ENCODE peak calls at places on chromosomes 16 and 17, in seven cellular contexts. One of them, this sample, is unnamed.

GRCh38 chr16:10647721-10648296 is 46.9 kb downstream of the TEKT5 start:
- DNase-seq in stimulated activated CD4-positive, alpha-beta T cell treated with anti-CD3 and anti-CD28 coated beads, TNF-alpha, amount 100 ng/mL, for 1 hour: no peak
- DNase-seq in NCI-H146: no peak
- DNase-seq in SK-N-MC: no peak
- DNase-seq in mucosa of gallbladder: no peak
- DNase-seq in cardiac muscle cell: no peak
- DNase-seq in psoas muscle: no peak
- DNase-seq in this sample: no peak

GRCh38 chr17:33948299-33948698 is 306.8 kb upstream of the CCL2 start:
- DNase-seq in stimulated activated CD4-positive, alpha-beta T cell treated with anti-CD3 and anti-CD28 coated beads, TNF-alpha, amount 100 ng/mL, for 1 hour: no peak
- DNase-seq in NCI-H146: no peak
- DNase-seq in SK-N-MC: no peak
- DNase-seq in mucosa of gallbladder: no peak
- DNase-seq in cardiac muscle cell: no peak
- DNase-seq in psoas muscle: no peak
- DNase-seq in this sample: no peak

GRCh38 chr17:74690409-74690825 is 22.3 kb downstream of the CD300LF start:
- DNase-seq in stimulated activated CD4-positive, alpha-beta T cell treated with anti-CD3 and anti-CD28 coated beads, TNF-alpha, amount 100 ng/mL, for 1 hour: no peak
- DNase-seq in NCI-H146: no peak
- DNase-seq in SK-N-MC: no peak
- DNase-seq in mucosa of gallbladder: no peak
- DNase-seq in cardiac muscle cell: no peak
- DNase-seq in psoas muscle: no peak
- DNase-seq in this sample: no peak

GRCh38 chr17:50556803-50557202 is 3.7 kb upstream of the CACNA1G start:
- DNase-seq in stimulated activated CD4-positive, alpha-beta T cell treated with anti-CD3 and anti-CD28 coated beads, TNF-alpha, amount 100 ng/mL, for 1 hour: no peak
- DNase-seq in NCI-H146: no peak
- DNase-seq in SK-N-MC: no peak
- DNase-seq in mucosa of gallbladder: no peak
- DNase-seq in cardiac muscle cell: no peak
- DNase-seq in psoas muscle: no peak
- DNase-seq in this sample: no peak

GRCh38 chr17:49104511-49105074 is 28.0 kb upstream of the B4GALNT2 start:
- DNase-seq in stimulated activated CD4-positive, alpha-beta T cell treated with anti-CD3 and anti-CD28 coated beads, TNF-alpha, amount 100 ng/mL, for 1 hour: no peak
- DNase-seq in NCI-H146: no peak
- DNase-seq in SK-N-MC: no peak
- DNase-seq in mucosa of gallbladder: no peak
- DNase-seq in cardiac muscle cell: no peak
- DNase-seq in psoas muscle: no peak
- DNase-seq in this sample: no peak

GRCh38 chr16:56005958-56006357 is 130.8 kb upstream of the CES5A start:
- DNase-seq in stimulated activated CD4-positive, alpha-beta T cell treated with anti-CD3 and anti-CD28 coated beads, TNF-alpha, amount 100 ng/mL, for 1 hour: no peak
- DNase-seq in NCI-H146: no peak
- DNase-seq in SK-N-MC: no peak
- DNase-seq in mucosa of gallbladder: no peak
- DNase-seq in cardiac muscle cell: no peak
- DNase-seq in psoas muscle: no peak
- DNase-seq in this sample: no peak

GRCh38 chr17:7357381-7357780 is 2.4 kb downstream of the TMEM95 start:
- DNase-seq in stimulated activated CD4-positive, alpha-beta T cell treated with anti-CD3 and anti-CD28 coated beads, TNF-alpha, amount 100 ng/mL, for 1 hour: no peak
- DNase-seq in NCI-H146: no peak
- DNase-seq in SK-N-MC: no peak
- DNase-seq in mucosa of gallbladder: no peak
- DNase-seq in cardiac muscle cell: no peak
- DNase-seq in psoas muscle: no peak
- DNase-seq in this sample: no peak

GRCh38 chr17:59010026-59010425 is 96.7 kb downstream of the TRIM37 start:
- DNase-seq in stimulated activated CD4-positive, alpha-beta T cell treated with anti-CD3 and anti-CD28 coated beads, TNF-alpha, amount 100 ng/mL, for 1 hour: no peak
- DNase-seq in NCI-H146: no peak
- DNase-seq in SK-N-MC: no peak
- DNase-seq in mucosa of gallbladder: no peak
- DNase-seq in cardiac muscle cell: no peak
- DNase-seq in psoas muscle: no peak
- DNase-seq in this sample: no peak

GRCh38 chr17:8019161-8019560 is 16.7 kb downstream of the GUCY2D start:
- DNase-seq in stimulated activated CD4-positive, alpha-beta T cell treated with anti-CD3 and anti-CD28 coated beads, TNF-alpha, amount 100 ng/mL, for 1 hour: no peak
- DNase-seq in NCI-H146: no peak
- DNase-seq in SK-N-MC: no peak
- DNase-seq in mucosa of gallbladder: no peak
- DNase-seq in cardiac muscle cell: no peak
- DNase-seq in psoas muscle: no peak
- DNase-seq in this sample: no peak

GRCh38 chr17:75152971-75153853 is 1.1 kb downstream of the JPT1 start:
- DNase-seq in stimulated activated CD4-positive, alpha-beta T cell treated with anti-CD3 and anti-CD28 coated beads, TNF-alpha, amount 100 ng/mL, for 1 hour: no peak
- DNase-seq in NCI-H146: peak
- DNase-seq in SK-N-MC: no peak
- DNase-seq in mucosa of gallbladder: peak
- DNase-seq in cardiac muscle cell: peak
- DNase-seq in psoas muscle: no peak
- DNase-seq in this sample: peak

GRCh38 chr17:48728232-48729231 is at the start of gene HOXB13:
- DNase-seq in stimulated activated CD4-positive, alpha-beta T cell treated with anti-CD3 and anti-CD28 coated beads, TNF-alpha, amount 100 ng/mL, for 1 hour: no peak
- DNase-seq in NCI-H146: no peak
- DNase-seq in SK-N-MC: peak
- DNase-seq in mucosa of gallbladder: no peak
- DNase-seq in cardiac muscle cell: peak
- DNase-seq in psoas muscle: no peak
- DNase-seq in this sample: peak

GRCh38 chr17:17698869-17699351 is 17.7 kb downstream of the RAI1 start:
- DNase-seq in stimulated activated CD4-positive, alpha-beta T cell treated with anti-CD3 and anti-CD28 coated beads, TNF-alpha, amount 100 ng/mL, for 1 hour: no peak
- DNase-seq in NCI-H146: no peak
- DNase-seq in SK-N-MC: no peak
- DNase-seq in mucosa of gallbladder: peak
- DNase-seq in cardiac muscle cell: no peak
- DNase-seq in psoas muscle: no peak
- DNase-seq in this sample: no peak

GRCh38 chr17:81510798-81511549 is 1.6 kb downstream of the ACTG1 start:
- DNase-seq in stimulated activated CD4-positive, alpha-beta T cell treated with anti-CD3 and anti-CD28 coated beads, TNF-alpha, amount 100 ng/mL, for 1 hour: no peak
- DNase-seq in NCI-H146: peak
- DNase-seq in SK-N-MC: no peak
- DNase-seq in mucosa of gallbladder: no peak
- DNase-seq in cardiac muscle cell: peak
- DNase-seq in psoas muscle: no peak
- DNase-seq in this sample: no peak

GRCh38 chr16:19938536-19938935 is 53.9 kb upstream of the GPRC5B start:
- DNase-seq in stimulated activated CD4-positive, alpha-beta T cell treated with anti-CD3 and anti-CD28 coated beads, TNF-alpha, amount 100 ng/mL, for 1 hour: no peak
- DNase-seq in NCI-H146: no peak
- DNase-seq in SK-N-MC: no peak
- DNase-seq in mucosa of gallbladder: no peak
- DNase-seq in cardiac muscle cell: no peak
- DNase-seq in psoas muscle: no peak
- DNase-seq in this sample: no peak

GRCh38 chr17:41069031-41069430 is 3.4 kb upstream of the KRTAP2-4 start:
- DNase-seq in stimulated activated CD4-positive, alpha-beta T cell treated with anti-CD3 and anti-CD28 coated beads, TNF-alpha, amount 100 ng/mL, for 1 hour: no peak
- DNase-seq in NCI-H146: no peak
- DNase-seq in SK-N-MC: no peak
- DNase-seq in mucosa of gallbladder: no peak
- DNase-seq in cardiac muscle cell: no peak
- DNase-seq in psoas muscle: no peak
- DNase-seq in this sample: no peak

GRCh38 chr16:89057738-89058137 is 35.9 kb upstream of the ACSF3 start:
- DNase-seq in stimulated activated CD4-positive, alpha-beta T cell treated with anti-CD3 and anti-CD28 coated beads, TNF-alpha, amount 100 ng/mL, for 1 hour: no peak
- DNase-seq in NCI-H146: no peak
- DNase-seq in SK-N-MC: no peak
- DNase-seq in mucosa of gallbladder: no peak
- DNase-seq in cardiac muscle cell: no peak
- DNase-seq in psoas muscle: no peak
- DNase-seq in this sample: no peak

GRCh38 chr16:77660311-77660710 is 62.0 kb upstream of the NUDT7 start:
- DNase-seq in stimulated activated CD4-positive, alpha-beta T cell treated with anti-CD3 and anti-CD28 coated beads, TNF-alpha, amount 100 ng/mL, for 1 hour: no peak
- DNase-seq in NCI-H146: peak
- DNase-seq in SK-N-MC: no peak
- DNase-seq in mucosa of gallbladder: no peak
- DNase-seq in cardiac muscle cell: peak
- DNase-seq in psoas muscle: no peak
- DNase-seq in this sample: no peak

GRCh38 chr17:80760501-80760900 is 215.9 kb downstream of the RPTOR start:
- DNase-seq in stimulated activated CD4-positive, alpha-beta T cell treated with anti-CD3 and anti-CD28 coated beads, TNF-alpha, amount 100 ng/mL, for 1 hour: no peak
- DNase-seq in NCI-H146: peak
- DNase-seq in SK-N-MC: no peak
- DNase-seq in mucosa of gallbladder: peak
- DNase-seq in cardiac muscle cell: no peak
- DNase-seq in psoas muscle: no peak
- DNase-seq in this sample: peak

GRCh38 chr17:56880133-56880532 is 33.7 kb downstream of the TRIM25 start:
- DNase-seq in stimulated activated CD4-positive, alpha-beta T cell treated with anti-CD3 and anti-CD28 coated beads, TNF-alpha, amount 100 ng/mL, for 1 hour: no peak
- DNase-seq in NCI-H146: no peak
- DNase-seq in SK-N-MC: no peak
- DNase-seq in mucosa of gallbladder: no peak
- DNase-seq in cardiac muscle cell: no peak
- DNase-seq in psoas muscle: no peak
- DNase-seq in this sample: no peak

GRCh38 chr17:30244853-30245385 is 9.4 kb upstream of the SLC6A4 start:
- DNase-seq in stimulated activated CD4-positive, alpha-beta T cell treated with anti-CD3 and anti-CD28 coated beads, TNF-alpha, amount 100 ng/mL, for 1 hour: no peak
- DNase-seq in NCI-H146: no peak
- DNase-seq in SK-N-MC: no peak
- DNase-seq in mucosa of gallbladder: no peak
- DNase-seq in cardiac muscle cell: no peak
- DNase-seq in psoas muscle: no peak
- DNase-seq in this sample: no peak

GRCh38 chr17:48541574-48542113 is 3.3 kb downstream of the HOXB2 start:
- DNase-seq in stimulated activated CD4-positive, alpha-beta T cell treated with anti-CD3 and anti-CD28 coated beads, TNF-alpha, amount 100 ng/mL, for 1 hour: peak
- DNase-seq in NCI-H146: peak
- DNase-seq in SK-N-MC: no peak
- DNase-seq in mucosa of gallbladder: peak
- DNase-seq in cardiac muscle cell: peak
- DNase-seq in psoas muscle: peak
- DNase-seq in this sample: no peak

GRCh38 chr17:38898812-38899348 is 26.5 kb upstream of the LASP1NB start:
- DNase-seq in stimulated activated CD4-positive, alpha-beta T cell treated with anti-CD3 and anti-CD28 coated beads, TNF-alpha, amount 100 ng/mL, for 1 hour: peak
- DNase-seq in NCI-H146: no peak
- DNase-seq in SK-N-MC: no peak
- DNase-seq in mucosa of gallbladder: peak
- DNase-seq in cardiac muscle cell: peak
- DNase-seq in psoas muscle: peak
- DNase-seq in this sample: no peak

GRCh38 chr16:55021595-55022475 is 91.2 kb downstream of the IRX5 start:
- DNase-seq in stimulated activated CD4-positive, alpha-beta T cell treated with anti-CD3 and anti-CD28 coated beads, TNF-alpha, amount 100 ng/mL, for 1 hour: no peak
- DNase-seq in NCI-H146: peak
- DNase-seq in SK-N-MC: no peak
- DNase-seq in mucosa of gallbladder: no peak
- DNase-seq in cardiac muscle cell: peak
- DNase-seq in psoas muscle: no peak
- DNase-seq in this sample: peak

GRCh38 chr16:51365715-51366114 is 214.6 kb upstream of the SALL1 start:
- DNase-seq in stimulated activated CD4-positive, alpha-beta T cell treated with anti-CD3 and anti-CD28 coated beads, TNF-alpha, amount 100 ng/mL, for 1 hour: no peak
- DNase-seq in NCI-H146: no peak
- DNase-seq in SK-N-MC: no peak
- DNase-seq in mucosa of gallbladder: no peak
- DNase-seq in cardiac muscle cell: no peak
- DNase-seq in psoas muscle: no peak
- DNase-seq in this sample: no peak

GRCh38 chr17:75996665-75997590 is 3.7 kb upstream of the CDK3 start:
- DNase-seq in stimulated activated CD4-positive, alpha-beta T cell treated with anti-CD3 and anti-CD28 coated beads, TNF-alpha, amount 100 ng/mL, for 1 hour: no peak
- DNase-seq in NCI-H146: no peak
- DNase-seq in SK-N-MC: no peak
- DNase-seq in mucosa of gallbladder: peak
- DNase-seq in cardiac muscle cell: peak
- DNase-seq in psoas muscle: no peak
- DNase-seq in this sample: peak

GRCh38 chr17:19410875-19411291 is at the start of gene RNF112:
- DNase-seq in stimulated activated CD4-positive, alpha-beta T cell treated with anti-CD3 and anti-CD28 coated beads, TNF-alpha, amount 100 ng/mL, for 1 hour: no peak
- DNase-seq in NCI-H146: peak
- DNase-seq in SK-N-MC: no peak
- DNase-seq in mucosa of gallbladder: peak
- DNase-seq in cardiac muscle cell: peak
- DNase-seq in psoas muscle: peak
- DNase-seq in this sample: no peak

GRCh38 chr17:17108681-17109049 is 66.4 kb downstream of the MPRIP start:
- DNase-seq in stimulated activated CD4-positive, alpha-beta T cell treated with anti-CD3 and anti-CD28 coated beads, TNF-alpha, amount 100 ng/mL, for 1 hour: no peak
- DNase-seq in NCI-H146: no peak
- DNase-seq in SK-N-MC: no peak
- DNase-seq in mucosa of gallbladder: peak
- DNase-seq in cardiac muscle cell: no peak
- DNase-seq in psoas muscle: no peak
- DNase-seq in this sample: no peak

GRCh38 chr17:82386881-82387498 is 15.4 kb downstream of the UTS2R start:
- DNase-seq in stimulated activated CD4-positive, alpha-beta T cell treated with anti-CD3 and anti-CD28 coated beads, TNF-alpha, amount 100 ng/mL, for 1 hour: no peak
- DNase-seq in NCI-H146: no peak
- DNase-seq in SK-N-MC: no peak
- DNase-seq in mucosa of gallbladder: no peak
- DNase-seq in cardiac muscle cell: no peak
- DNase-seq in psoas muscle: no peak
- DNase-seq in this sample: no peak

GRCh38 chr16:84501077-84501735 is 3.3 kb downstream of the MEAK7 start:
- DNase-seq in stimulated activated CD4-positive, alpha-beta T cell treated with anti-CD3 and anti-CD28 coated beads, TNF-alpha, amount 100 ng/mL, for 1 hour: no peak
- DNase-seq in NCI-H146: no peak
- DNase-seq in SK-N-MC: no peak
- DNase-seq in mucosa of gallbladder: no peak
- DNase-seq in cardiac muscle cell: peak
- DNase-seq in psoas muscle: no peak
- DNase-seq in this sample: peak

GRCh38 chr17:47685556-47686275 is 8.2 kb upstream of the TBKBP1 start:
- DNase-seq in stimulated activated CD4-positive, alpha-beta T cell treated with anti-CD3 and anti-CD28 coated beads, TNF-alpha, amount 100 ng/mL, for 1 hour: no peak
- DNase-seq in NCI-H146: no peak
- DNase-seq in SK-N-MC: no peak
- DNase-seq in mucosa of gallbladder: no peak
- DNase-seq in cardiac muscle cell: no peak
- DNase-seq in psoas muscle: no peak
- DNase-seq in this sample: no peak

GRCh38 chr16:19912445-19913305 is 28.0 kb upstream of the GPRC5B start:
- DNase-seq in stimulated activated CD4-positive, alpha-beta T cell treated with anti-CD3 and anti-CD28 coated beads, TNF-alpha, amount 100 ng/mL, for 1 hour: no peak
- DNase-seq in NCI-H146: peak
- DNase-seq in SK-N-MC: no peak
- DNase-seq in mucosa of gallbladder: no peak
- DNase-seq in cardiac muscle cell: peak
- DNase-seq in psoas muscle: no peak
- DNase-seq in this sample: no peak

GRCh38 chr16:12146966-12147365 is 170.4 kb downstream of the SNX29 start:
- DNase-seq in stimulated activated CD4-positive, alpha-beta T cell treated with anti-CD3 and anti-CD28 coated beads, TNF-alpha, amount 100 ng/mL, for 1 hour: no peak
- DNase-seq in NCI-H146: no peak
- DNase-seq in SK-N-MC: no peak
- DNase-seq in mucosa of gallbladder: no peak
- DNase-seq in cardiac muscle cell: no peak
- DNase-seq in psoas muscle: no peak
- DNase-seq in this sample: no peak

GRCh38 chr17:80861892-80862291 is 129.7 kb upstream of the CHMP6 start:
- DNase-seq in stimulated activated CD4-positive, alpha-beta T cell treated with anti-CD3 and anti-CD28 coated beads, TNF-alpha, amount 100 ng/mL, for 1 hour: peak
- DNase-seq in NCI-H146: peak
- DNase-seq in SK-N-MC: no peak
- DNase-seq in mucosa of gallbladder: no peak
- DNase-seq in cardiac muscle cell: peak
- DNase-seq in psoas muscle: no peak
- DNase-seq in this sample: no peak

GRCh38 chr17:62727916-62728672 is 80.0 kb downstream of the MARCHF10 start:
- DNase-seq in stimulated activated CD4-positive, alpha-beta T cell treated with anti-CD3 and anti-CD28 coated beads, TNF-alpha, amount 100 ng/mL, for 1 hour: no peak
- DNase-seq in NCI-H146: peak
- DNase-seq in SK-N-MC: no peak
- DNase-seq in mucosa of gallbladder: no peak
- DNase-seq in cardiac muscle cell: no peak
- DNase-seq in psoas muscle: no peak
- DNase-seq in this sample: no peak

GRCh38 chr17:3965123-3965800 is 1.0 kb upstream of the ATP2A3 start:
- DNase-seq in stimulated activated CD4-positive, alpha-beta T cell treated with anti-CD3 and anti-CD28 coated beads, TNF-alpha, amount 100 ng/mL, for 1 hour: peak
- DNase-seq in NCI-H146: peak
- DNase-seq in SK-N-MC: no peak
- DNase-seq in mucosa of gallbladder: peak
- DNase-seq in cardiac muscle cell: peak
- DNase-seq in psoas muscle: no peak
- DNase-seq in this sample: peak

GRCh38 chr17:75396781-75397180 is 8.7 kb downstream of the GRB2 start:
- DNase-seq in stimulated activated CD4-positive, alpha-beta T cell treated with anti-CD3 and anti-CD28 coated beads, TNF-alpha, amount 100 ng/mL, for 1 hour: no peak
- DNase-seq in NCI-H146: no peak
- DNase-seq in SK-N-MC: no peak
- DNase-seq in mucosa of gallbladder: no peak
- DNase-seq in cardiac muscle cell: no peak
- DNase-seq in psoas muscle: no peak
- DNase-seq in this sample: no peak

GRCh38 chr17:14019186-14019956 is 49.9 kb upstream of the COX10 start:
- DNase-seq in stimulated activated CD4-positive, alpha-beta T cell treated with anti-CD3 and anti-CD28 coated beads, TNF-alpha, amount 100 ng/mL, for 1 hour: no peak
- DNase-seq in NCI-H146: no peak
- DNase-seq in SK-N-MC: no peak
- DNase-seq in mucosa of gallbladder: no peak
- DNase-seq in cardiac muscle cell: peak
- DNase-seq in psoas muscle: no peak
- DNase-seq in this sample: no peak

GRCh38 chr17:31320231-31320630 is 1.2 kb downstream of the EVI2A start:
- DNase-seq in stimulated activated CD4-positive, alpha-beta T cell treated with anti-CD3 and anti-CD28 coated beads, TNF-alpha, amount 100 ng/mL, for 1 hour: no peak
- DNase-seq in NCI-H146: no peak
- DNase-seq in SK-N-MC: no peak
- DNase-seq in mucosa of gallbladder: no peak
- DNase-seq in cardiac muscle cell: no peak
- DNase-seq in psoas muscle: no peak
- DNase-seq in this sample: no peak